ENCODE peak calls at places on chromosomes 12 and 14, in six cellular contexts. J is fibroblast of lung, E is substantia nigra, Y is prostate gland, M is IMR-90, C is WERI-Rb-1. B is an unnamed sample.

GRCh38 chr14:99360774-99361595 is 89.0 kb upstream of the BCL11B start:
- DNase-seq in M (no peak), E (no peak), J (no peak), Y (no peak), C (no peak), B (no peak)

GRCh38 chr12:63150255-63151060 is 543 bp downstream of the AVPR1A start:
- DNase-seq in J (no peak), M (no peak), C (peak), Y (no peak), E (no peak), B (no peak)

GRCh38 chr12:80373666-80374065 is 70.4 kb upstream of the PTPRQ start:
- DNase-seq in E (no peak), M (no peak), C (no peak), J (no peak), Y (no peak), B (no peak)

GRCh38 chr12:109994262-109995175 is 1.6 kb downstream of the GIT2 start:
- DNase-seq in M (no peak), C (no peak), J (no peak), E (no peak), Y (no peak), B (no peak)

GRCh38 chr12:59459966-59460365 is 135.9 kb upstream of the SLC16A7 start:
- DNase-seq in J (peak), C (no peak), Y (no peak), M (peak), E (no peak), B (peak)

GRCh38 chr12:29863665-29864064 is 79.9 kb upstream of the TMTC1 start:
- DNase-seq in J (no peak), C (no peak), Y (no peak), M (no peak), E (no peak), B (no peak)

GRCh38 chr12:23585782-23586163 is 363.7 kb downstream of the SOX5 start:
- DNase-seq in J (no peak), E (no peak), M (no peak), C (no peak), Y (no peak), B (no peak)

GRCh38 chr14:41548666-41549065 is 58.0 kb upstream of the LRFN5 start:
- DNase-seq in E (no peak), Y (no peak), M (peak), J (peak), C (no peak), B (no peak)

GRCh38 chr12:86137936-86138335 is 118.3 kb downstream of the MGAT4C start:
- DNase-seq in M (peak), J (peak), Y (no peak), C (no peak), E (no peak), B (peak)

GRCh38 chr12:124379938-124380754 is 85.3 kb downstream of the RFLNA start:
- DNase-seq in C (no peak), Y (peak), E (no peak), J (peak), M (peak), B (peak)

GRCh38 chr12:127162902-127163301 is 1104.1 kb upstream of the TMEM132C start:
- DNase-seq in J (peak), Y (no peak), C (no peak), M (peak), E (no peak), B (peak)

GRCh38 chr12:113476093-113476986 is 4.7 kb upstream of the LHX5 start:
- DNase-seq in E (no peak), J (no peak), M (no peak), Y (no peak), C (no peak), B (no peak)

GRCh38 chr12:111387747-111388365 is 17.9 kb upstream of the SH2B3 start:
- DNase-seq in E (no peak), Y (no peak), M (no peak), J (no peak), C (no peak), B (no peak)

GRCh38 chr12:56158926-56159461 is 835 bp downstream of the MYL6 start:
- DNase-seq in Y (peak), J (peak), M (peak), C (peak), E (peak), B (peak)

GRCh38 chr12:22656376-22656775 is 31.4 kb downstream of the ETNK1 start:
- DNase-seq in C (no peak), M (no peak), J (no peak), Y (no peak), E (no peak), B (no peak)

GRCh38 chr14:48983355-48983888 is 602.8 kb downstream of the RPS29 start:
- DNase-seq in E (no peak), C (no peak), J (no peak), Y (no peak), M (no peak), B (no peak)

GRCh38 chr14:85471744-85472143 is 58.2 kb upstream of the FLRT2 start:
- DNase-seq in C (no peak), Y (no peak), J (peak), M (peak), E (no peak), B (peak)

GRCh38 chr14:103849151-103850013 is 2.0 kb upstream of the PPP1R13B start:
- DNase-seq in J (no peak), E (no peak), M (no peak), C (no peak), Y (no peak), B (no peak)

GRCh38 chr12:98803468-98804209 is 158.5 kb downstream of the APAF1 start:
- DNase-seq in Y (no peak), C (no peak), J (peak), M (peak), E (no peak), B (no peak)

GRCh38 chr12:77032406-77032805 is 33.0 kb downstream of the E2F7 start:
- DNase-seq in E (no peak), C (no peak), Y (no peak), J (no peak), M (peak), B (no peak)

GRCh38 chr12:110330544-110330943 is 49.5 kb downstream of the ATP2A2 start:
- DNase-seq in J (peak), M (peak), E (no peak), C (no peak), Y (no peak), B (no peak)

GRCh38 chr12:33605776-33606175 is 166.2 kb upstream of the SYT10 start:
- DNase-seq in E (no peak), Y (no peak), C (no peak), M (no peak), J (no peak), B (no peak)

GRCh38 chr12:63403256-63403655 is 252.3 kb upstream of the AVPR1A start:
- DNase-seq in C (no peak), M (no peak), Y (no peak), E (no peak), J (no peak), B (no peak)

GRCh38 chr12:96099986-96100385 is 64.6 kb upstream of the LTA4H start:
- DNase-seq in J (no peak), Y (no peak), M (no peak), E (no peak), C (no peak), B (no peak)

DNA sequence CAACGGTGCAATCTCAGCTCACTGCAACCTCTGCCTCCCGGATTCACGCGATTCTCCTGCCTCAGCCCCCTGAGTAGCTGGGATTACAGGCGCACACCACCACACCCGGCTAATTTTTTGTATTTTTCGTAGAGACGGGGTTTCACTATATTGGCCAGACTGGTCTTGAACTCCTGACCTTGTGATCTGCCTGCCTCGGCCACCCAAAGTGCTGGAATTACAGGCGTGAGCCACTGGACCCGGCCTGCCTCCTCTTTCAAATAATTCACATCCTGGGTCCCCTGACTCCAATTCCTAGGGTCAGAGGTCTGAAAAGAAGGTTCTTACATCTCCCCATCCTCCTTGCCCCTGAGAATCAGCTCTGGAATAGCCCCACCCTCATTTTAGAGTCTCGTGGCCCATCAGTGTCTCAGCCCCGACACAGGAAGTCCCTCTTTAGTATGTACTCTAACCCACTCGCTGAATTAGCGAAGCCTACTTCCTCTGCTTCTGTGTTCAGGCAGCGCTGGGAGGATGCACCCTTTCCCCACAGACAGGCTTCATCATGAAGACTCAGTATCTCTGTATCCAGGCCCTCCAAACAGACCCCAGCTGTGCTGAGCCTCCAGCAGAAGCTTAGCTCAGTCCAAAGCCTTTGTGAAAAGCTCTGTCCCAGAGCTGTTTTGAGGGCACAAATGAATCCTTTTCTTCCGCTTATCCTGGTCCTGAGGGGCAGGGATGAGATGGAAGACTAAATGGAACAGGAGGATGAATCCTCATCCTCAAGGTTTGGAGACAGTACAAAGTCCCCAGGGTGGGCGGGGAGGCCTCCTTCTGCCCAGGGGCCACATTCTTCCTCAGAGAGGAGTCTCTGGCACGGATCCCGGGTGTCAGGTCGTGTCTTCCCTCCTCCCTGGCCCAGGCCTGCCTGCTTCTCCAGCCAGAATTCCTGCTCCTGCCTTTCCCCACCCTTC is 3.5 kb downstream of the LPAR5 start:
- DNase-seq in C (peak), E (no peak), M (no peak), Y (no peak), J (no peak), B (no peak)
- H3K27ac ChIP-seq in C (peak), E (peak), M (no peak), Y (no peak), J (no peak), B (no peak)

DNA sequence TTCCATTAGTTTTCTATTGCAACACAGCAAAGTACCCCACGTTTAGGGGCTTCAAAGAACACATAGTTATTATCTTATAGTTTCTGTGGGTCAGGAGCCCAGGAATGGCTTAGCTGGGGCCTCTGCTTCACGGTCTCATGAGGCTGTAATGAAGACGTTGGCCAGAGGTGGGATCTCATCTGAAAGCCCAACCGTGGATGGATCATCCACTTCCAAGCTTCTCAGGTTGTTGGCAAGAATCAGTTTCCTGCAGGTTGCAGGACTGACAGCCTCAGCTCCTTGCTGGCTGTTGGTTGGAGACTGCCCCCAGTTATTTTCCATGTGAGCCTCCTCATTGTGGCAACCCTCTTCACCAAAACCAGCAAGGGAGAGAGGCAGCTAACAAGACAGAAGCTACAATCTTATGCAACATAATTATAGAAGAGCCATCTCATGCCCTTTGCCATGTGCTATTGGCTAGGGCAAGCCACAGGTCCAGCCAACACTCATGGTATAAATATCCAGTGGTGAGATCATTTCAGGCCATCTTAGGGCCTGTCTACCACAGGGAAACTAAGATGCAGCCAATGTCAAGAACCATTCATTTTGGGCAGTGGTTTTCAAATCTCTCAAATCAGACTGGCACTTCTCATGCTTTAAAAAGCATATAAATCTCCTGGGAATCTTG is 452.4 kb downstream of the MED13L start:
- DNase-seq in E (no peak), Y (no peak), M (no peak), J (no peak), C (no peak), B (no peak)
- H3K27ac ChIP-seq in E (no peak), Y (no peak), M (no peak), J (no peak), C (no peak), B (no peak)

GRCh38 chr14:51023964-51024363 is 70.9 kb downstream of the TRIM9 start:
- DNase-seq in C (no peak), M (no peak), J (no peak), E (no peak), Y (no peak), B (no peak)
- H3K27ac ChIP-seq in C (no peak), M (no peak), J (no peak), E (peak), Y (no peak), B (no peak)

GRCh38 chr14:61620130-61620946 is 75.0 kb upstream of the HIF1A start:
- DNase-seq in J (peak), C (no peak), M (peak), E (no peak), Y (no peak), B (peak)
- H3K27ac ChIP-seq in J (no peak), C (no peak), M (peak), E (no peak), Y (no peak), B (no peak)

DNA sequence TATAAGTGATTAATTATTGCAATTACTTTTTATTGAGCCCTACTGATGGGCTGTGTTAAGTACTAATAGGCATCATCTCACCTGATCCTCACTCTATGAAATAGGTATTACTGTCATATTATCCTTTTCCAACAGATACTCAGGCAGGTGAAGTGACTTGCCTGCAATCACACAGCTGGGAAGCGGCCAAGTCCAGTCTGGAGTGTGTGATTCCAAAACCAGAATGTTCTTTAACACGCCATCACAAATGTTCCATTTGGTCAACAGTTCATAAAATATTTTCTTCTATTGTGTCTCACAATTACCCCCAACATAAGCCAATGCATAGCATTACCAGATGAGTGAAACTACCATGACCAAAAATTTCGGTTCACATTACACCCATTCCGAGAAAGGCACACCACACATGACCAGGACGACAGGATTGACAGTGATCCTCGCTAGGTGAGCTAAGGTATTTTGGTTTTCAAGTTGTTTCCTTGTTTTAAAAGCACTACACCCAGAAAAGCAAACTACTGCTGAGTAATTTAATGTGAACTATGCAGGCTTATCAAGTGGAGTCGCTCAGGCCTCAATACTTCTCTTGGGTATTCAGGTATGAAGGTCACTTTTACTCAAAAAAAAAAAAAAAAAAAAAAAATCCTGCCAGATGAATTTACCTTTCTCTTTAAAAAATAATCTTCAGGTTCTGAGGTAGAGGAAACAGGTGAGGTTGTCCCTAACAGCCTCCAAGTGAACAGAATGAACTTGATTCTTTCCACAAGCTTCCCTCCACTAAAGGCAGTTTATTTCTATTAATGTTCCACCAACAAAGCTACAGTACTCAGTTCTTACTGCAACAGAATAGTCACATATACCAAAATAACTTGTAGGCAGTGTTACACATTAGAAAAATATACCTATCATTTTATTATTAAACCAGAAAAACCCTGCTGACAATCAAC is 2.4 kb downstream of the VPS37B start:
- DNase-seq in J (no peak), E (no peak), C (no peak), M (no peak), Y (no peak), B (no peak)
- H3K27ac ChIP-seq in J (peak), E (no peak), C (no peak), M (no peak), Y (peak), B (no peak)

DNA sequence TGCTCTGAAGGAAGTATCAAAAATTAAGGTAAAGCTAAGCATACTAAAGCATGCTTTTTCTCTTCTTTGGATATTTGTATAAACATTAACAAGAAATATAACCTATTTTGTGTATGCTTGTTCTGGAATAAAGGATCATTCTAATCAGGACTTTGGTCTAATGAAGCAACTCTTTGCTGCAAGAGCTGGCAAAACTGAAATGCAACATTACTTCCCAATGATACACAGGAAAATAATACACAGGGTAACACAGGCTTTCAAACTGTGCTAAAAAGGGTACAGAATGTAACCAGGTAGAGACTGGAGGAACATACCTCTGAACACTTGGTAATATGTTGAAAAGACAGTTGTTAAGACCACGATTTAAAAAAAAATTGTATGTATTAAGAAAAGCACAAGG is 222.5 kb upstream of the DIO2 start:
- DNase-seq in M (no peak), E (no peak), Y (no peak), C (no peak), J (no peak), B (no peak)
- H3K27ac ChIP-seq in M (no peak), E (no peak), Y (no peak), C (no peak), J (no peak), B (no peak)

GRCh38 chr12:71455028-71455737 is 15.6 kb downstream of the LGR5 start:
- DNase-seq in Y (no peak), J (no peak), M (no peak), C (peak), E (no peak), B (no peak)
- H3K27ac ChIP-seq in Y (no peak), J (no peak), M (no peak), C (no peak), E (peak), B (no peak)

B was measured in brain microvascular endothelial cell.